ENCODE peak calls at places on chromosomes 5 and 9, in ten cellular contexts. Z is NB4, B is esophagus squamous epithelium, P is A549, X is ovary, M is H1, C is lower leg skin, N is HCT116, L is stomach, R is uterus. H is an unnamed sample.

GRCh38 chr9:98225015-98225442 is 30.4 kb downstream of the TBC1D2 start:
- DNase-seq in Z (no peak), B (no peak), P (no peak), X (no peak), M (no peak), C (no peak), N (no peak), L (no peak), R (no peak), H (no peak)

GRCh38 chr5:164137095-164137494 is 631.7 kb downstream of the MAT2B start:
- DNase-seq in Z (no peak), B (no peak), P (no peak), X (no peak), M (no peak), C (no peak), N (no peak), L (no peak), R (no peak), H (no peak)

GRCh38 chr9:129696803-129697110 is 31.3 kb downstream of the PRRX2 start:
- DNase-seq in Z (no peak), B (no peak), P (no peak), X (no peak), M (no peak), C (no peak), N (no peak), L (no peak), R (no peak), H (no peak)

GRCh38 chr9:132245465-132245864 is 83.6 kb downstream of the NTNG2 start:
- DNase-seq in Z (no peak), B (no peak), P (no peak), X (no peak), M (no peak), C (no peak), N (no peak), L (no peak), R (no peak), H (no peak)

GRCh38 chr5:61394078-61394701 is 62.1 kb downstream of the ZSWIM6 start:
- DNase-seq in Z (no peak), B (no peak), P (no peak), X (no peak), M (no peak), C (no peak), N (no peak), L (no peak), R (no peak), H (no peak)

GRCh38 chr5:116532762-116533525 is 41.7 kb downstream of the SEMA6A start:
- DNase-seq in Z (no peak), B (no peak), P (no peak), X (no peak), M (no peak), C (no peak), N (no peak), L (no peak), R (no peak), H (no peak)

GRCh38 chr5:159525117-159525516 is 194.8 kb upstream of the IL12B start:
- DNase-seq in Z (no peak), B (no peak), P (no peak), X (no peak), M (no peak), C (no peak), N (no peak), L (no peak), R (no peak), H (no peak)

GRCh38 chr9:136439550-136440408 is at the start of gene INPP5E:
- DNase-seq in Z (peak; percentile 75), B (no peak), P (peak; percentile 79), X (peak; percentile 81), M (peak; percentile 21), C (peak; percentile 33), N (peak; percentile 43), L (peak; percentile 82), R (peak; percentile 48), H (peak; percentile 98)

GRCh38 chr5:158796812-158797497 is 302.8 kb downstream of the EBF1 start:
- DNase-seq in Z (no peak), B (no peak), P (no peak), X (no peak), M (no peak), C (no peak), N (no peak), L (no peak), R (no peak), H (no peak)

GRCh38 chr9:121121582-121122087 is 46.9 kb downstream of the CNTRL start:
- DNase-seq in Z (peak; percentile 98), B (peak; percentile 86), P (peak; percentile 77), X (peak; percentile 94), M (peak; percentile 81), C (peak; percentile 99), N (peak; percentile 90), L (peak; percentile 98), R (peak; percentile 97), H (peak; percentile 44)
- TF ChIP-seq POLR2A in Z (peak; percentile 35), B (no peak), P (peak; percentile 25), X (no peak), M (peak; percentile 28), C (no peak), N (peak; percentile 78), L (no peak), R (peak; percentile 46), H (peak; percentile 80)

GRCh38 chr5:150162142-150162513 is 4.5 kb upstream of the CDX1 start:
- DNase-seq in Z (peak; percentile 73), B (no peak), P (no peak), X (no peak), M (no peak), C (no peak), N (no peak), L (no peak), R (no peak), H (no peak)

GRCh38 chr5:150158170-150158949 is 2.7 kb upstream of the PDGFRB start:
- DNase-seq in Z (peak; percentile 15), B (no peak), P (no peak), X (peak; percentile 48), M (no peak), C (no peak), N (no peak), L (no peak), R (peak; percentile 66), H (no peak)

GRCh38 chr5:150161242-150162141 is 5.1 kb upstream of the CDX1 start:
- DNase-seq in Z (peak; percentile 77), B (no peak), P (peak; percentile 92), X (peak; percentile 83), M (no peak), C (peak; percentile 82), N (peak; percentile 63), L (peak; percentile 87), R (peak; percentile 86), H (peak; percentile 83)

GRCh38 chr5:150159741-150160179 is 4.1 kb upstream of the PDGFRB start:
- DNase-seq in Z (peak; percentile 99), B (no peak), P (no peak), X (peak; percentile 73), M (no peak), C (no peak), N (no peak), L (no peak), R (peak; percentile 78), H (no peak)

GRCh38 chr5:150160448-150161069 is 4.9 kb upstream of the PDGFRB start:
- DNase-seq in Z (peak; percentile 45), B (no peak), P (no peak), X (peak; percentile 29), M (no peak), C (no peak), N (no peak), L (no peak), R (no peak), H (no peak)
- TF ChIP-seq POLR2A in Z (no peak), B (no peak), P (no peak), X (no peak), M (no peak), C (no peak), N (no peak), L (no peak), R (no peak), H (no peak)

DNA sequence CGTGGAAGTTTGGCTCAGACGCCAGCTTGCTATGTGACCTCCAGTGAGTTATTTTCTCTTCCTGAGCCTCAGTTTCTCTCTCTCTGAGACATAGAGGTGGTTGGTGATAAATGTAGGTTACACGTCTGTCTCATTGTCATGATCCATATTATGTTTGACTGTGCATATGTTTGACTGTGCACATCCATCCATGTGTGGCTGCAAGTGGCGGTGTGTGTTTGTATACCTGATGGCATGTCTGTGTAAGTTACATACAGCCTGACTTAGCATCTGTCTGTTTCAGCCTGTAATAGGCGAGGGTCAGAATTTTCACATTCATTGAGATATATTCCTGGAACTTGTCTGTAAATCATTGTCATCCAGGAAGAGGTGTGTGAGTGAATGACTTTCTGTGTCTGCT is 3.3 kb downstream of the SPARC start:
- DNase-seq in Z (no peak), B (no peak), P (no peak), X (no peak), M (no peak), C (no peak), N (no peak), L (no peak), R (no peak), H (no peak)
- TF ChIP-seq POLR2A in Z (no peak), B (no peak), P (no peak), X (no peak), M (no peak), C (no peak), N (no peak), L (no peak), R (no peak), H (no peak)

GRCh38 chr5:134567651-134568338 is 42.3 kb downstream of the JADE2 start:
- DNase-seq in Z (no peak), B (no peak), P (no peak), X (no peak), M (no peak), C (peak; percentile 56), N (no peak), L (no peak), R (peak; percentile 69), H (no peak)
- TF ChIP-seq POLR2A in Z (no peak), B (no peak), P (no peak), X (no peak), M (no peak), C (no peak), N (no peak), L (no peak), R (no peak), H (no peak)

H was measured in GM12891.